ENCODE peak calls at places on chromosome 4, in four cellular contexts. One of them, this sample, is unnamed.

GRCh38 chr4:121696140-121696640 is 590 bp downstream of the ANXA5 start:
- DNase-seq in SK-N-SH: peak
- DNase-seq in GM12878: no peak
- DNase-seq in HepG2: peak
- DNase-seq in this sample: peak

GRCh38 chr4:41799126-41799525 is 50.6 kb upstream of the PHOX2B start:
- DNase-seq in GM12878: no peak
- DNase-seq in HepG2: no peak
- DNase-seq in SK-N-SH: no peak
- DNase-seq in this sample: no peak

GRCh38 chr4:168759321-168759720 is 250.7 kb downstream of the CBR4 start:
- DNase-seq in SK-N-SH: no peak
- DNase-seq in HepG2: no peak
- DNase-seq in GM12878: no peak
- DNase-seq in this sample: no peak

GRCh38 chr4:124060261-124060918 is 652.1 kb downstream of the ANKRD50 start:
- DNase-seq in HepG2: no peak
- DNase-seq in GM12878: peak
- DNase-seq in SK-N-SH: peak
- DNase-seq in this sample: no peak

GRCh38 chr4:187606581-187606980 is 389.0 kb upstream of the ZFP42 start:
- DNase-seq in SK-N-SH: peak
- DNase-seq in GM12878: no peak
- DNase-seq in HepG2: peak
- DNase-seq in this sample: peak

GRCh38 chr4:76179398-76180318 is 31.5 kb upstream of the NUP54 start:
- DNase-seq in GM12878: no peak
- DNase-seq in HepG2: peak
- DNase-seq in SK-N-SH: peak
- DNase-seq in this sample: peak

GRCh38 chr4:107072836-107073736 is 37.0 kb upstream of the DKK2 start:
- DNase-seq in SK-N-SH: no peak
- DNase-seq in GM12878: no peak
- DNase-seq in HepG2: no peak
- DNase-seq in this sample: no peak

GRCh38 chr4:86967061-86967460 is 32.2 kb downstream of the AFF1 start:
- DNase-seq in HepG2: no peak
- DNase-seq in SK-N-SH: no peak
- DNase-seq in GM12878: no peak
- DNase-seq in this sample: no peak

GRCh38 chr4:107408968-107409367 is 311.1 kb downstream of the PAPSS1 start:
- DNase-seq in SK-N-SH: no peak
- DNase-seq in GM12878: no peak
- DNase-seq in HepG2: no peak
- DNase-seq in this sample: no peak

GRCh38 chr4:15870079-15870478 is 68.5 kb downstream of the FGFBP1 start:
- DNase-seq in HepG2: no peak
- DNase-seq in GM12878: no peak
- DNase-seq in SK-N-SH: no peak
- DNase-seq in this sample: peak

GRCh38 chr4:176435891-176436499 is 116.2 kb downstream of the SPCS3 start:
- DNase-seq in GM12878: no peak
- DNase-seq in SK-N-SH: no peak
- DNase-seq in HepG2: no peak
- DNase-seq in this sample: no peak

GRCh38 chr4:155692361-155692760 is 25.7 kb downstream of the GUCY1A1 start:
- DNase-seq in HepG2: no peak
- DNase-seq in GM12878: no peak
- DNase-seq in SK-N-SH: no peak
- DNase-seq in this sample: no peak

GRCh38 chr4:134365852-134366251 is 164.3 kb upstream of the PABPC4L start:
- DNase-seq in HepG2: no peak
- DNase-seq in GM12878: no peak
- DNase-seq in SK-N-SH: no peak
- DNase-seq in this sample: no peak

GRCh38 chr4:23884261-23884660 is 5.6 kb downstream of the PPARGC1A start:
- DNase-seq in SK-N-SH: no peak
- DNase-seq in GM12878: no peak
- DNase-seq in HepG2: no peak
- DNase-seq in this sample: no peak

GRCh38 chr4:152259866-152260265 is 276.0 kb downstream of the FBXW7 start:
- DNase-seq in HepG2: no peak
- DNase-seq in SK-N-SH: no peak
- DNase-seq in GM12878: no peak
- DNase-seq in this sample: no peak

GRCh38 chr4:6474053-6474568 is 1.7 kb upstream of the PPP2R2C start:
- DNase-seq in SK-N-SH: peak
- DNase-seq in HepG2: peak
- DNase-seq in GM12878: no peak
- DNase-seq in this sample: peak

GRCh38 chr4:138650917-138651564 is 364.5 kb upstream of the NOCT start:
- DNase-seq in HepG2: no peak
- DNase-seq in GM12878: no peak
- DNase-seq in SK-N-SH: no peak
- DNase-seq in this sample: peak

GRCh38 chr4:8615366-8615765 is 22.8 kb downstream of the CPZ start:
- DNase-seq in GM12878: no peak
- DNase-seq in SK-N-SH: no peak
- DNase-seq in HepG2: no peak
- DNase-seq in this sample: no peak

GRCh38 chr4:176883681-176884418 is 91.1 kb upstream of the VEGFC start:
- DNase-seq in HepG2: no peak
- DNase-seq in SK-N-SH: no peak
- DNase-seq in GM12878: no peak
- DNase-seq in this sample: no peak

GRCh38 chr4:185421366-185422124 is 4.2 kb downstream of the UFSP2 start:
- DNase-seq in GM12878: no peak
- DNase-seq in SK-N-SH: no peak
- DNase-seq in HepG2: no peak
- DNase-seq in this sample: no peak

GRCh38 chr4:89312066-89312465 is 4.5 kb upstream of the GPRIN3 start:
- DNase-seq in SK-N-SH: no peak
- DNase-seq in HepG2: no peak
- DNase-seq in GM12878: no peak
- DNase-seq in this sample: no peak

GRCh38 chr4:144355809-144356757 is 215.6 kb upstream of the GYPA start:
- DNase-seq in SK-N-SH: no peak
- DNase-seq in HepG2: peak
- DNase-seq in GM12878: peak
- DNase-seq in this sample: no peak

GRCh38 chr4:52837716-52838558 is 24.2 kb upstream of the RASL11B start:
- DNase-seq in HepG2: peak
- DNase-seq in SK-N-SH: no peak
- DNase-seq in GM12878: no peak
- DNase-seq in this sample: no peak

GRCh38 chr4:75211422-75211821 is 278.5 kb downstream of the PARM1 start:
- DNase-seq in SK-N-SH: no peak
- DNase-seq in GM12878: no peak
- DNase-seq in HepG2: no peak
- DNase-seq in this sample: no peak

GRCh38 chr4:8553958-8554357 is 26.2 kb upstream of the GPR78 start:
- DNase-seq in SK-N-SH: no peak
- DNase-seq in GM12878: no peak
- DNase-seq in HepG2: no peak
- DNase-seq in this sample: no peak

GRCh38 chr4:6777636-6778281 is 4.8 kb upstream of the KIAA0232 start:
- DNase-seq in SK-N-SH: no peak
- DNase-seq in HepG2: peak
- DNase-seq in GM12878: no peak
- DNase-seq in this sample: no peak

GRCh38 chr4:109164011-109164410 is 138.4 kb downstream of the COL25A1 start:
- DNase-seq in HepG2: peak
- DNase-seq in SK-N-SH: no peak
- DNase-seq in GM12878: no peak
- DNase-seq in this sample: no peak

GRCh38 chr4:174926958-174927357 is 8.8 kb downstream of the ADAM29 start:
- DNase-seq in GM12878: no peak
- DNase-seq in SK-N-SH: no peak
- DNase-seq in HepG2: no peak
- DNase-seq in this sample: no peak

GRCh38 chr4:8545439-8545765 is 34.8 kb upstream of the GPR78 start:
- DNase-seq in SK-N-SH: peak
- DNase-seq in HepG2: no peak
- DNase-seq in GM12878: no peak
- DNase-seq in this sample: no peak

GRCh38 chr4:48141048-48141447 is 7.0 kb upstream of the TXK start:
- DNase-seq in HepG2: peak
- DNase-seq in GM12878: no peak
- DNase-seq in SK-N-SH: peak
- DNase-seq in this sample: peak

GRCh38 chr4:12615822-12616221 is 868.3 kb downstream of the RAB28 start:
- DNase-seq in GM12878: no peak
- DNase-seq in HepG2: no peak
- DNase-seq in SK-N-SH: no peak
- DNase-seq in this sample: no peak

GRCh38 chr4:142474398-142475087 is 371.6 kb downstream of the INPP4B start:
- DNase-seq in SK-N-SH: no peak
- DNase-seq in GM12878: no peak
- DNase-seq in HepG2: no peak
- DNase-seq in this sample: no peak

GRCh38 chr4:73682508-73682907 is 57.9 kb upstream of the CXCL8 start:
- DNase-seq in SK-N-SH: no peak
- DNase-seq in GM12878: no peak
- DNase-seq in HepG2: no peak
- DNase-seq in this sample: no peak
- TF ChIP-seq SMC3 in SK-N-SH: no peak
- TF ChIP-seq SMC3 in GM12878: no peak
- TF ChIP-seq SMC3 in HepG2: no peak
- TF ChIP-seq SMC3 in this sample: no peak

GRCh38 chr4:154529737-154530136 is 20.5 kb downstream of the PLRG1 start:
- DNase-seq in SK-N-SH: no peak
- DNase-seq in HepG2: no peak
- DNase-seq in GM12878: no peak
- DNase-seq in this sample: no peak
- TF ChIP-seq YY1 in SK-N-SH: no peak
- TF ChIP-seq YY1 in HepG2: no peak
- TF ChIP-seq YY1 in GM12878: no peak
- TF ChIP-seq YY1 in this sample: no peak

GRCh38 chr4:37245391-37245954 is 930 bp downstream of the NWD2 start:
- DNase-seq in GM12878: no peak
- DNase-seq in HepG2: no peak
- DNase-seq in SK-N-SH: no peak
- DNase-seq in this sample: no peak
- TF ChIP-seq JUND in GM12878: no peak
- TF ChIP-seq JUND in HepG2: no peak
- TF ChIP-seq JUND in SK-N-SH: no peak
- TF ChIP-seq JUND in this sample: no peak

GRCh38 chr4:601612-602558 is 23.5 kb upstream of the PDE6B start:
- DNase-seq in SK-N-SH: no peak
- DNase-seq in GM12878: no peak
- DNase-seq in HepG2: no peak
- DNase-seq in this sample: no peak

GRCh38 chr4:598925-599324 is 22.8 kb upstream of the TMEM271 start:
- DNase-seq in SK-N-SH: no peak
- DNase-seq in HepG2: no peak
- DNase-seq in GM12878: no peak
- DNase-seq in this sample: no peak

GRCh38 chr4:602559-602942 is 22.8 kb upstream of the PDE6B start:
- DNase-seq in GM12878: no peak
- DNase-seq in HepG2: peak
- DNase-seq in SK-N-SH: peak
- DNase-seq in this sample: peak

GRCh38 chr4:600850-601515 is 24.4 kb upstream of the PDE6B start:
- DNase-seq in SK-N-SH: no peak
- DNase-seq in GM12878: no peak
- DNase-seq in HepG2: no peak
- DNase-seq in this sample: peak

DNA sequence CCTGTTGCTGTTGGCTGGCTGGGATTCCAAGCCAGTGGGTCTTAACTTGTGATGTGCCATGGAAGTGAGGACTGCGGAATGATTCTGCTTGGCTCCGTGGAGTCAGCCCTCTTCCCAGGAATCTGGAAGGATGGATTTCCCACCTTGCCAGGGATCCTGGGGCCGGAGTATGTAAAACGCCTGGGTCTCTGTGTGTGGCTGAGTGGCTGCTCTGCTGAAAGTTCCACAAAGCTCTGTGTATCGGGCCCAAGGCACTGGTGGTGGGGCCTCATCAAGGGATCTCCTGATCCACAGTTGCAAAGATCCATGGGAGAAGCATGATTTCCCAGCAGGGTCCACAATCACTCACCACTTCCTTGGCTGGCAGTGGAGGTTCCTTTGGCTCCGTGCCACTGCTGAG is 24.1 kb upstream of the TMEM271 start:
- DNase-seq in SK-N-SH: no peak
- DNase-seq in HepG2: no peak
- DNase-seq in GM12878: no peak
- DNase-seq in this sample: no peak
- TF ChIP-seq SMC3 in SK-N-SH: no peak
- TF ChIP-seq SMC3 in HepG2: no peak
- TF ChIP-seq SMC3 in GM12878: no peak
- TF ChIP-seq SMC3 in this sample: no peak

GRCh38 chr4:148253748-148254147 is 188.5 kb downstream of the NR3C2 start:
- DNase-seq in SK-N-SH: no peak
- DNase-seq in GM12878: no peak
- DNase-seq in HepG2: no peak
- DNase-seq in this sample: no peak

GRCh38 chr4:148245015-148245414 is 197.2 kb downstream of the NR3C2 start:
- DNase-seq in GM12878: no peak
- DNase-seq in HepG2: no peak
- DNase-seq in SK-N-SH: no peak
- DNase-seq in this sample: no peak

GRCh38 chr4:148243837-148244236 is 198.4 kb downstream of the NR3C2 start:
- DNase-seq in HepG2: no peak
- DNase-seq in GM12878: no peak
- DNase-seq in SK-N-SH: no peak
- DNase-seq in this sample: no peak

GRCh38 chr4:148248824-148249223 is 193.4 kb downstream of the NR3C2 start:
- DNase-seq in SK-N-SH: no peak
- DNase-seq in GM12878: no peak
- DNase-seq in HepG2: no peak
- DNase-seq in this sample: no peak
- TF ChIP-seq YY1 in SK-N-SH: no peak
- TF ChIP-seq YY1 in GM12878: no peak
- TF ChIP-seq YY1 in HepG2: no peak
- TF ChIP-seq YY1 in this sample: no peak

DNA sequence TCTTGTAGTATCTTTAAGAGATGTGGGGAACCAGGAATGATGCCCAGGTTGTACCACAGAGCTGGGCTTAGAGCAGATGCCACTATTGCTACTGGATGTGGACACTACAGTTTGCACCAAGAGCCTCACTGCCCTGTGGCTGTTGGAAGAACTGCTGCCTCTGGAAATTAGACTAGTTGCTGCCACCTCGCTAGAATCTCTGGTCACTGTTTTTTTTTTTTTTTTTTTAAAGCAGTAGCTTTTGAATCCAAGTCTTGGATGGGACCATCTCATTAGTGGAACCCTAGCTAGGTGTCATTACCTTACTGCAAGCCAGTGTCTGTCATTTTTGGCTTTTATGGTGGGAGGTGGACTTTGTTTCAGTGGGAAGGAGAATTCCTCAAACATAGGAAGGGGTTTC is 105.5 kb downstream of the ARHGAP10 start:
- DNase-seq in SK-N-SH: no peak
- DNase-seq in GM12878: no peak
- DNase-seq in HepG2: peak
- DNase-seq in this sample: no peak
- TF ChIP-seq JUND in SK-N-SH: no peak
- TF ChIP-seq JUND in GM12878: no peak
- TF ChIP-seq JUND in HepG2: no peak
- TF ChIP-seq JUND in this sample: no peak

GRCh38 chr4:46698891-46699290 is 210.2 kb downstream of the COX7B2 start:
- DNase-seq in HepG2: no peak
- DNase-seq in GM12878: no peak
- DNase-seq in SK-N-SH: no peak
- DNase-seq in this sample: no peak
- TF ChIP-seq SMC3 in HepG2: no peak
- TF ChIP-seq SMC3 in GM12878: no peak
- TF ChIP-seq SMC3 in SK-N-SH: no peak
- TF ChIP-seq SMC3 in this sample: no peak

This sample was measured in K562.